ENCODE peak calls at places on chromosome 6, in eight cellular contexts. E, F, K, P, Y, U, D and C are unnamed samples.

GRCh38 chr6:100664274-100665040 is 199.7 kb upstream of the SIM1 start:
- DNase-seq in E (peak; percentile 5), F (no peak), K (peak; percentile 41), P (no peak), Y (peak; percentile 40), U (no peak), D (no peak), C (peak; percentile 36)

GRCh38 chr6:106146852-106147351 is 60.8 kb downstream of the PRDM1 start:
- DNase-seq in E (no peak), F (no peak), K (peak; percentile 66), P (no peak), Y (no peak), U (no peak), D (no peak), C (no peak)

GRCh38 chr6:105014448-105014847 is 57.5 kb downstream of the LIN28B start:
- DNase-seq in E (no peak), F (no peak), K (no peak), P (no peak), Y (no peak), U (no peak), D (no peak), C (no peak)

GRCh38 chr6:100913400-100914276 is 32.5 kb upstream of the ASCC3 start:
- DNase-seq in E (no peak), F (no peak), K (no peak), P (no peak), Y (no peak), U (peak; percentile 37), D (no peak), C (peak; percentile 0)

GRCh38 chr6:154448448-154449096 is 61.9 kb downstream of the CNKSR3 start:
- DNase-seq in E (no peak), F (no peak), K (no peak), P (no peak), Y (peak; percentile 77), U (no peak), D (no peak), C (no peak)

GRCh38 chr6:38730136-38730862 is 15.2 kb downstream of the DNAH8 start:
- DNase-seq in E (no peak), F (no peak), K (no peak), P (no peak), Y (no peak), U (no peak), D (no peak), C (no peak)

GRCh38 chr6:104218132-104218531 is 641.6 kb downstream of the HACE1 start:
- DNase-seq in E (no peak), F (no peak), K (peak; percentile 17), P (no peak), Y (no peak), U (no peak), D (no peak), C (no peak)

GRCh38 chr6:44642345-44642744 is 254.8 kb downstream of the CDC5L start:
- DNase-seq in E (no peak), F (no peak), K (no peak), P (no peak), Y (no peak), U (no peak), D (no peak), C (no peak)

GRCh38 chr6:144809120-144809519 is 524.0 kb downstream of the UTRN start:
- DNase-seq in E (no peak), F (no peak), K (peak; percentile 42), P (no peak), Y (no peak), U (no peak), D (no peak), C (no peak)

GRCh38 chr6:18741741-18742140 is 354.6 kb downstream of the RNF144B start:
- DNase-seq in E (no peak), F (no peak), K (no peak), P (no peak), Y (no peak), U (no peak), D (no peak), C (no peak)

GRCh38 chr6:3230275-3231212 is 3.1 kb upstream of the TUBB2B start:
- DNase-seq in E (no peak), F (no peak), K (no peak), P (no peak), Y (peak; percentile 8), U (no peak), D (no peak), C (no peak)

GRCh38 chr6:128073389-128073788 is 172.5 kb upstream of the THEMIS start:
- DNase-seq in E (no peak), F (no peak), K (no peak), P (no peak), Y (no peak), U (no peak), D (no peak), C (no peak)

GRCh38 chr6:42135722-42136121 is 6.7 kb downstream of the C6orf132 start:
- DNase-seq in E (no peak), F (no peak), K (no peak), P (no peak), Y (no peak), U (no peak), D (no peak), C (no peak)
- H3K4me1 ChIP-seq in E (no peaks in the 10 kb centered on the region), F (no peaks in the 10 kb centered on the region), K (peaks cover 56% of the 10 kb centered on the region), P (no peaks in the 10 kb centered on the region), Y (peaks cover 22% of the 10 kb centered on the region), U (peaks cover 16% of the 10 kb centered on the region), D (no peaks in the 10 kb centered on the region), C (no peaks in the 10 kb centered on the region)

GRCh38 chr6:26223213-26223612 is 136.0 kb downstream of the HFE start:
- DNase-seq in E (no peak), F (peak; percentile 44), K (peak; percentile 28), P (no peak), Y (no peak), U (no peak), D (no peak), C (no peak)
- H3K4me3 ChIP-seq in E (peak overlapping the region; percentile 87), F (peak overlapping the region; percentile 71), K (peak overlapping the region; percentile 83), P (peak overlapping the region; percentile 51), Y (peak overlapping the region; percentile 94), U (peak overlapping the region; percentile 52), D (peak overlapping the region; percentile 42), C (peak overlapping the region; percentile 82)

DNA sequence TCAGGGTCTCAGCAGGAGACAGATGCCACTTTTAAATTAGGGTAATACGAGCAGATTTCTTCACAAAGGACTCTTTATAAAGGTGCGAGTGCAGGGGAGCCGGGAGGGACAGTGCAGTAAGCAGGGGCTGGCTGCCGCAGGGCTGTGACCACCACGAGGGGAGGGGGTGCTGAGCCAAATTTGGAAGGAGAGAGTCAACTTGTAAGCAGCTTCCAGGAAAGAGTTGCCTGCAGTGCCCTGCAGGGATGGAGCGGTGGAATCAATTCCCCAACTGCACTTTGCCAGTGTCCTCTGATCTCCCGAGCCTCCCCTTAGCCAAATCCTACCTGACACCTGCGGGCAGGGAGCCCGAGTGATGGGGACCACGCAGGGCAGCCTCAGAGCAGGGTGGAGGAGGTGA is 13.9 kb upstream of the CCDC167 start:
- DNase-seq in E (no peak), F (no peak), K (no peak), P (no peak), Y (no peak), U (no peak), D (no peak), C (no peak)
- H3K4me1 ChIP-seq in E (peaks cover 83% of the 10 kb centered on the region), F (peaks cover 43% of the 10 kb centered on the region), K (peaks cover 23% of the 10 kb centered on the region), P (no peaks in the 10 kb centered on the region), Y (no peaks in the 10 kb centered on the region), U (peaks cover 8% of the 10 kb centered on the region), D (no peaks in the 10 kb centered on the region), C (peaks cover 94% of the 10 kb centered on the region)

GRCh38 chr6:116764961-116765841 is at the start of gene FAM162B:
- DNase-seq in E (no peak), F (no peak), K (no peak), P (peak; percentile 23), Y (peak; percentile 36), U (peak; percentile 45), D (peak; percentile 43), C (no peak)

GRCh38 chr6:116763048-116763447 is 2.5 kb downstream of the FAM162B start:
- DNase-seq in E (no peak), F (no peak), K (no peak), P (no peak), Y (no peak), U (no peak), D (no peak), C (no peak)

GRCh38 chr6:116764557-116764960 is 960 bp downstream of the FAM162B start:
- DNase-seq in E (no peak), F (no peak), K (no peak), P (peak; percentile 23), Y (no peak), U (no peak), D (no peak), C (no peak)

GRCh38 chr6:116762235-116762634 is 3.3 kb downstream of the FAM162B start:
- DNase-seq in E (no peak), F (no peak), K (no peak), P (no peak), Y (no peak), U (no peak), D (no peak), C (no peak)

GRCh38 chr6:116763871-116764270 is 1.6 kb downstream of the FAM162B start:
- DNase-seq in E (no peak), F (no peak), K (no peak), P (no peak), Y (no peak), U (no peak), D (no peak), C (no peak)
- H3K4me3 ChIP-seq in E (no peak overlapping the region), F (no peak overlapping the region), K (no peak overlapping the region), P (no peak overlapping the region), Y (no peak overlapping the region), U (peak overlapping the region; percentile 55), D (no peak overlapping the region), C (no peak overlapping the region)

DNA sequence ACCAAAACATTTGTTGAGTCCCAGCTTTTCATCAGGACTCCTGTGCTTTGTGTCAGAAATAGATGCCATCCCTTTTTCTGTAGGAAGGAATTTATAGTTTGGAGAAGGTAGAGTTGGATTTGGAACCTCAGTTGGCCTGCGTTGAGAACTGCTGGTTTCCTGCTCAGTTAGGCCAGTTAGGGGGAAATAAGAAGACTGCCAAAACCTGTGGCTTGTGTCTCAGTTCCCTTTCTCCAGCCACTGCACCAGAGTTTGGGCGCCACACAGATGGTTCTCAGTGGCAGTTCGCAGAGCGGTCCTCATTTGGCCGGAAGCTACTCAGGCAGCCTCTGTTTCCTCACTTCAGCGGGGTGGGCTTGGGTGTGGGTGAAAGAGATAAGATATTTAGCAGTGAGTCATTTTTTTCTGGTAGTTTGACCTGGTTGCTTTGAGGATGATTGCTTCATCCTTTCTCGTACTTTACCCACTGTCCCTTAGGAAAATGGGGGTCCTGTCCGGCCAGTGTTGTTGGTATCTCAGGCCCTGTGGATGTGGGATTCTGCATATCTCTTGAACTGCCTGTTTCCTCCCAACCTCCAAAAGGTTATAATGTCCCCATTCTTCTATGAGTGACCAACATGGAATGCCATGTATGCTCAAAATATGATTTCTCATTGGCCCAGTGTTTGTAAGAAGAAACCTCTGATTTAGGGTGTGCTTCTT is 53.7 kb downstream of the JARID2 start:
- DNase-seq in E (peak; percentile 40), F (peak; percentile 39), K (peak; percentile 34), P (peak; percentile 36), Y (no peak), U (peak; percentile 56), D (no peak), C (no peak)
- H3K4me1 ChIP-seq in E (peaks cover 67% of the 10 kb centered on the region), F (no peaks in the 10 kb centered on the region), K (peaks cover 10% of the 10 kb centered on the region), P (peaks cover 11% of the 10 kb centered on the region), Y (peaks cover 12% of the 10 kb centered on the region), U (peaks cover 40% of the 10 kb centered on the region), D (no peaks in the 10 kb centered on the region), C (peaks cover 75% of the 10 kb centered on the region)

DNA sequence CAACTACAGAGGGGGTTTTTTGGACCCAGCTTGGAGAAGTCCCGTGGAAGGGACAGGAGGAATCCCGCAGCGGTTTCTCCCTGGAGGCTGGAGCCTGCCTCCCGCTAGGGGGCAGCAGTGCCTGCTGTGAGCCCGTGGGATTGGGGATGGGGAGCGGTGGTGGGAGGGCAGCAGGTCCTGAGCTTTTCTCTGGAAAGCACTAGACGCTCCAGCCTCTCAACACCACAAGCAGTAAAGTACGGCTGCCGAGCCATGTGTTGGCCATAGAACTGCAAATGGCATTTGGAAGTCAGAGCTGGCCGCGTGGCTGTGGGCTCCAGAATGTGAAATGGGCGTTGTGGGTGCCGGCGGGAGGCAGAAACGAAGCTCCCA is 47.8 kb downstream of the GMPR start:
- DNase-seq in E (no peak), F (no peak), K (peak; percentile 53), P (no peak), Y (peak; percentile 19), U (no peak), D (no peak), C (no peak)
- H3K4me3 ChIP-seq in E (no peak overlapping the region), F (no peak overlapping the region), K (no peak overlapping the region), P (no peak overlapping the region), Y (no peak overlapping the region), U (no peak overlapping the region), D (no peak overlapping the region), C (no peak overlapping the region)